ENCODE peak calls at places on chromosome 10, in five cellular contexts. P, B, D, W and A are unnamed samples.

GRCh38 chr10:132443605-132443997 is 46.6 kb downstream of the PWWP2B start:
- DNase-seq in D (peak), B (no peak), P (peak), W (peak), A (no peak)

GRCh38 chr10:75408911-75409885 is 7.6 kb upstream of the ZNF503 start:
- DNase-seq in P (peak), B (peak), W (peak), D (no peak), A (peak)

GRCh38 chr10:5285186-5285585 is 79.6 kb upstream of the UCN3 start:
- DNase-seq in D (no peak), W (no peak), P (no peak), B (no peak), A (no peak)

GRCh38 chr10:77159538-77160110 is 478.0 kb downstream of the KCNMA1 start:
- DNase-seq in P (no peak), B (no peak), W (no peak), D (no peak), A (no peak)

GRCh38 chr10:103241262-103242011 is 4.2 kb upstream of the RPEL1 start:
- DNase-seq in P (peak), W (no peak), D (peak), B (no peak), A (no peak)

GRCh38 chr10:118816471-118817168 is 61.9 kb upstream of the CACUL1 start:
- DNase-seq in D (no peak), W (no peak), P (no peak), B (no peak), A (no peak)

GRCh38 chr10:95976295-95977229 is 66.8 kb upstream of the CCNJ start:
- DNase-seq in B (no peak), P (no peak), W (no peak), D (no peak), A (no peak)

GRCh38 chr10:7558036-7558435 is 108.7 kb downstream of the ITIH5 start:
- DNase-seq in P (no peak), D (no peak), W (no peak), B (no peak), A (no peak)

GRCh38 chr10:34651796-34652195 is 163.3 kb downstream of the PARD3 start:
- DNase-seq in B (no peak), D (peak), P (no peak), W (no peak), A (no peak)

GRCh38 chr10:91799580-91799975 is 1.4 kb downstream of the TNKS2 start:
- DNase-seq in P (peak), D (no peak), B (no peak), W (no peak), A (no peak)

GRCh38 chr10:124943301-124944092 is 1.6 kb downstream of the ZRANB1 start:
- DNase-seq in D (peak), P (peak), W (no peak), B (no peak), A (no peak)
- TF ChIP-seq CTCF in D (no peak), P (no peak), W (no peak), B (no peak), A (no peak)

GRCh38 chr10:54799491-54799890 is 1.5 kb downstream of the PCDH15 start:
- DNase-seq in W (no peak), D (no peak), B (no peak), P (no peak), A (no peak)

GRCh38 chr10:54796876-54797275 is 4.2 kb downstream of the PCDH15 start:
- DNase-seq in W (no peak), D (no peak), B (no peak), P (no peak), A (no peak)

GRCh38 chr10:54797636-54798395 is 3.2 kb downstream of the PCDH15 start:
- DNase-seq in D (peak), B (no peak), P (peak), W (no peak), A (no peak)

DNA sequence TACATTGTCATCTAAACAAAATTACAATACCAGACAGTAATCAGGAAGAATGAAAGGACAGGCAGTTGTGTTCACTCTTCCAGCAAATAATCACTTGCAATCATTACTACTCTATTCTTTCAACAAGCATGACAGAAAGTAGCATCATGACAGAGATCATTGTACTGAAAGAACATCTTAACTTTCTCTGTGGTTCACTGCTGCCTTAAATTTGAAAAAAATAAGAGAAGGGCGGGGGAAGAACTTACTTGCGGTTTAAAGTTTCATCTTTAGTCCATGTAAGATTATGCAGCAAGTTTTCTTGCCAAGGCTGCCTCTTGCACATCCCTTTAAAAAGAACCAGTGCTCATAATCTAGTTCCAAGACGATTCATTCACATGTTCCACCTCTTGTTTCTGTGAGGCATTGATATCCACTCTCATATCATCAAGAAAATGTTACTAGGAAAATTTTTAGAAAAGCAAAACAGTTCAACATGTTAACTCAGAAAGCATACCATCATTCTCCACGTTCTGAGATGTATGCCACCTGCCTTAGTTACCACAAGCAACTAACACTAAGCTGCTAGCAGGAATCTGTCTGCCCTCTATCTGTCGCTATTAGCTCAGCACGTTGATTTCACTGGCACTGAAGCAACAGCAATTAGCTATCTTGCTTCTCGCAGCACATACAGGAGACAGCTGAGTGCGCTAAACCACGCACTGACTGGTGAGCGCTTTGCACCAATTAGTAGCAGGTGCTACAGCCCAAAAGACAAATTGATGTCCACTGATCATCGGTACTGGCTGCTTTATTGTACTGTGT is at the start of gene PCDH15:
- DNase-seq in D (peak), P (peak), B (peak), W (peak), A (peak)
- TF ChIP-seq CTCF in D (peak), P (peak), B (no peak), W (peak), A (no peak)

DNA sequence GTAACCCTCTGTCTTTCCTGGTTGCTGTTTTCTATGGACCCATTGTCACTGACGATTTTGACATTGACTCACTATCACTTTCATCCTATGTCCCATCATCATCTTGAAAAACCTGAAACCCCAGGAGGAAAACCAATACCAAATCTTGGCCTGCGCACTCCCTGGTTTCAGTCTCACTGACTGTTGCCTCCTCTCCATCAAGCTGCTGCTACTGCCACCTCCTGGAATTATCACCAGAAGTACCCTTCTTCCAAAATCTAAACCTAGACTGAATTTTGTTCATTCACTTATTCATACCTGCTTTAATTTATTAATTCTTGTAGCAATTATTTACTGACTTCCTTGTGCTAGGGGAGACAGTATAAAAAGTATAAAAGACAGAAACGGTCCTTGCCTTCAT is 44.5 kb upstream of the ACBD5 start:
- DNase-seq in W (peak), D (peak), B (peak), P (peak), A (no peak)
- TF ChIP-seq CTCF in W (peak), D (peak), B (no peak), P (peak), A (no peak)

GRCh38 chr10:13961096-13961495 is 369.6 kb downstream of the FRMD4A start:
- DNase-seq in P (no peak), W (no peak), D (peak), B (no peak), A (no peak)
- TF ChIP-seq CTCF in P (no peak), W (no peak), D (no peak), B (no peak), A (no peak)

GRCh38 chr10:13893926-13894325 is 307.2 kb downstream of the PRPF18 start:
- DNase-seq in P (peak), W (no peak), B (no peak), D (no peak), A (no peak)

GRCh38 chr10:13890233-13890616 is 303.5 kb downstream of the PRPF18 start:
- DNase-seq in W (no peak), D (peak), P (peak), B (no peak), A (no peak)

GRCh38 chr10:13892871-13893270 is 306.1 kb downstream of the PRPF18 start:
- DNase-seq in W (no peak), D (no peak), P (no peak), B (no peak), A (no peak)

GRCh38 chr10:13890617-13891541 is 304.1 kb downstream of the PRPF18 start:
- DNase-seq in W (no peak), B (no peak), P (peak), D (peak), A (peak)

DNA sequence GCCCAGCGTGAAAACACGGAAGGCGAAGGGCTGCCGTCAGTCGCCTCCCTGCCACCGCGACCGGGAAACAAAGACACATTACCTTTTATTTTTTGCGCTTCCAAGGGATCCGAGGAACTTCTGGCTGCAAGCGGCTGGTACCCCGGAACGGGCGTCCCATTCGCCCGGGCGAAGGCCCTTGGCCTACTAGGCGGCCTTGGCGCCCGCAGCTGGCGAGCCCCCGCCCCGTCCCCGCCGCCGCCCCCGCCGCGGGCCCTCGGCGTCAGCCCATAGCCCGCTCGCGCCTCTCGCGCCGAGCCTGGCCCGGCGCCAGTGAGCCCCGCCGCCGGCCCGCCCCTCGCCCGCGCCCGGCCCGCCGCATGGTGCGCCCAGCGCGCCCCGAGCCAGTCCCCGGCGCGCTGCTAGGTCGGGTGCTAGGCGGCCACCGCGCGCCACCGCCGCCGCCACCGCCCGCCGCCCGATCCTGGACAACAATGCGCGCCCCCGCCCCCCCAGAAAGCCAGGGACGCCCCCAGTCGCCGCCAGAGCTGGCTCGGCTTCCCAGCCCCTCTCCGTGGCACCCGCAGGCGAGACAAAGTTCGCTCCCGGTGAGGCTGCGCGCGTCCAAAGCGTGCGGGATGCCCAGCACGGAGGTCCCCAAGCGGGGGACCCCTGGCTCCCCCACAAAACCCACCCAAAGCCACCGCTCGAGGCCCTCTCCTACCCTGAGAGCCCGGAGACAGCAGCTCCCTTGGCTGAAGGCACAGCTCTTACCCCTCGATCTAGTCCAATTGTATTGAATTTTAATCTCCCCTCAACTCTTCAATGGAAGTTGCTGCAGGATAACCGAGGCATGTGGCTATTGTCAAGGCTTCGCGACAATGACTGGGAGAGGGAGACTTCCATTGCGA is 305.0 kb downstream of the PRPF18 start:
- DNase-seq in P (no peak), W (no peak), D (no peak), B (peak), A (peak)
- TF ChIP-seq CTCF in P (no peak), W (no peak), D (no peak), B (no peak), A (no peak)